ENCODE peak calls at places on chromosomes 16 and 17, in eight cellular contexts. B is stimulated activated CD8-positive, alpha-beta memory T cell treated with anti-CD3 and anti-CD28 coated beads, Interleukin-4, amount 100 ng/mL, for 24 hours; J is T-helper 1 cell; L is heart left ventricle; U is Right ventricle myocardium superior; S is LHCN-M2; P is neuronal stem cell; T is fibroblast of pulmonary artery. O is an unnamed sample.
A peak's percentile ranks its signal among the peaks of the same experiment; 100 is the strongest.

GRCh38 chr16:46727630-46728029 is 20.5 kb downstream of the MYLK3 start:
- DNase-seq in L (no peak), J (no peak), U (no peak), S (no peak), P (no peak), B (no peak), T (no peak), O (no peak)

GRCh38 chr17:81099888-81100287 is 64.9 kb downstream of the BAIAP2 start:
- DNase-seq in U (no peak), B (no peak), T (no peak), P (no peak), L (no peak), J (no peak), S (no peak), O (no peak)

GRCh38 chr17:5237541-5238016 is 2.9 kb upstream of the SCIMP start:
- DNase-seq in B (no peak), U (peak; percentile 50), T (peak; percentile 65), J (no peak), S (peak; percentile 66), P (peak; percentile 37), L (peak; percentile 51), O (no peak)

GRCh38 chr17:56983380-56983779 is 5.4 kb downstream of the SCPEP1 start:
- DNase-seq in J (no peak), S (no peak), P (no peak), T (no peak), L (no peak), U (no peak), B (no peak), O (no peak)

GRCh38 chr17:79915850-79916430 is 76.7 kb upstream of the CBX4 start:
- DNase-seq in J (no peak), L (peak; percentile 52), S (peak; percentile 34), U (no peak), T (peak; percentile 38), P (no peak), B (no peak), O (no peak)

GRCh38 chr17:21105081-21105480 is 21.7 kb upstream of the DHRS7B start:
- DNase-seq in P (no peak), S (no peak), B (no peak), U (no peak), L (no peak), T (no peak), J (no peak), O (no peak)

GRCh38 chr16:11047057-11047456 is 102.7 kb downstream of the CLEC16A start:
- DNase-seq in L (no peak), P (no peak), S (peak; percentile 50), B (no peak), J (no peak), U (no peak), T (peak; percentile 52), O (peak; percentile 44)

GRCh38 chr17:21842332-21843317 is 150.3 kb downstream of the KCNJ18 start:
- DNase-seq in U (no peak), B (no peak), L (no peak), T (no peak), P (no peak), S (no peak), J (no peak), O (no peak)

GRCh38 chr16:14486520-14487303 is 143.3 kb downstream of the PARN start:
- DNase-seq in U (peak; percentile 84), L (peak; percentile 91), B (no peak), T (peak; percentile 95), S (peak; percentile 91), J (no peak), P (no peak), O (peak; percentile 91)

GRCh38 chr17:77999413-78000173 is 41.1 kb downstream of the TNRC6C start:
- DNase-seq in S (peak; percentile 40), B (no peak), L (no peak), U (no peak), J (no peak), P (no peak), T (peak; percentile 55), O (no peak)

GRCh38 chr16:20393801-20394637 is 10.5 kb downstream of the PDILT start:
- DNase-seq in J (no peak), S (no peak), L (no peak), B (no peak), T (no peak), P (no peak), U (no peak), O (no peak)

GRCh38 chr17:35872581-35872980 is 3.9 kb upstream of the HEATR9 start:
- DNase-seq in B (no peak), J (no peak), U (no peak), L (no peak), T (no peak), P (no peak), S (no peak), O (no peak)

GRCh38 chr16:23416816-23417215 is 36.2 kb downstream of the COG7 start:
- DNase-seq in L (no peak), J (no peak), P (no peak), B (no peak), S (no peak), T (no peak), U (no peak), O (no peak)

GRCh38 chr16:87792205-87792565 is 26.4 kb upstream of the KLHDC4 start:
- DNase-seq in J (no peak), B (no peak), U (no peak), T (no peak), S (no peak), L (no peak), P (no peak), O (no peak)

GRCh38 chr16:84446086-84446485 is 58.4 kb downstream of the MEAK7 start:
- DNase-seq in T (peak; percentile 12), U (no peak), P (no peak), B (no peak), S (no peak), J (no peak), L (no peak), O (no peak)

GRCh38 chr16:89449726-89450335 is 40.5 kb downstream of the ANKRD11 start:
- DNase-seq in T (peak; percentile 47), S (no peak), L (no peak), P (no peak), B (no peak), U (no peak), J (no peak), O (no peak)

GRCh38 chr17:78113804-78114785 is 14.5 kb downstream of the TMC6 start:
- DNase-seq in B (no peak), P (no peak), S (no peak), T (no peak), J (no peak), U (no peak), L (no peak), O (no peak)

GRCh38 chr17:18225121-18225561 is 294 bp upstream of the LLGL1 start:
- DNase-seq in B (peak; percentile 96), S (peak; percentile 91), U (peak; percentile 99), T (peak; percentile 95), P (peak; percentile 97), L (peak; percentile 99), J (peak; percentile 97), O (peak; percentile 38)

GRCh38 chr16:29148867-29149272 is 164.0 kb downstream of the LAT start:
- DNase-seq in P (no peak), B (peak; percentile 42), J (peak; percentile 68), U (peak; percentile 74), S (no peak), L (peak; percentile 63), T (no peak), O (no peak)

GRCh38 chr17:17258998-17259397 is 22.0 kb upstream of the FLCN start:
- DNase-seq in T (no peak), U (no peak), B (no peak), P (no peak), L (no peak), S (peak; percentile 14), J (no peak), O (no peak)

GRCh38 chr17:82592289-82592683 is 56.0 kb downstream of the WDR45B start:
- DNase-seq in B (no peak), S (no peak), T (no peak), U (no peak), J (no peak), P (no peak), L (no peak), O (no peak)